ENCODE peak calls at places on chromosomes 7 and 10, in six cellular contexts. One of them, this sample, is unnamed.
A peak's percentile ranks its signal among the peaks of the same experiment; 100 is the strongest.

GRCh38 chr7:36820527-36821170 is 96.4 kb upstream of the AOAH start:
- DNase-seq in GF-D8: no peak
- DNase-seq in GM12891: no peak
- DNase-seq in T-helper 1 cell: no peak
- DNase-seq in OCI-LY7: no peak
- DNase-seq in cardiac muscle cell: no peak
- DNase-seq in this sample: no peak

GRCh38 chr7:22729180-22729579 is 2.2 kb downstream of the IL6 start:
- DNase-seq in GM12891: no peak
- DNase-seq in cardiac muscle cell: no peak
- DNase-seq in OCI-LY7: no peak
- DNase-seq in GF-D8: no peak
- DNase-seq in T-helper 1 cell: no peak
- DNase-seq in this sample: no peak

GRCh38 chr7:132255898-132256297 is 320.4 kb downstream of the PLXNA4 start:
- DNase-seq in cardiac muscle cell: peak; percentile 70
- DNase-seq in T-helper 1 cell: no peak
- DNase-seq in OCI-LY7: no peak
- DNase-seq in GF-D8: no peak
- DNase-seq in GM12891: no peak
- DNase-seq in this sample: no peak

GRCh38 chr7:52995676-52996075 is 39.8 kb upstream of the POM121L12 start:
- DNase-seq in GF-D8: no peak
- DNase-seq in GM12891: no peak
- DNase-seq in cardiac muscle cell: no peak
- DNase-seq in OCI-LY7: no peak
- DNase-seq in T-helper 1 cell: no peak
- DNase-seq in this sample: no peak

GRCh38 chr7:43583424-43584199 is 704 bp downstream of the STK17A start:
- DNase-seq in GF-D8: peak; percentile 64
- DNase-seq in GM12891: no peak
- DNase-seq in cardiac muscle cell: peak; percentile 81
- DNase-seq in T-helper 1 cell: peak; percentile 63
- DNase-seq in OCI-LY7: peak; percentile 83
- DNase-seq in this sample: peak; percentile 77

GRCh38 chr10:102358717-102359382 is 36.7 kb upstream of the NFKB2 start:
- DNase-seq in GM12891: no peak
- DNase-seq in GF-D8: no peak
- DNase-seq in T-helper 1 cell: no peak
- DNase-seq in OCI-LY7: no peak
- DNase-seq in cardiac muscle cell: no peak
- DNase-seq in this sample: no peak

GRCh38 chr7:50869108-50869716 is 86.5 kb upstream of the GRB10 start:
- DNase-seq in GF-D8: no peak
- DNase-seq in OCI-LY7: no peak
- DNase-seq in T-helper 1 cell: no peak
- DNase-seq in cardiac muscle cell: no peak
- DNase-seq in GM12891: no peak
- DNase-seq in this sample: no peak

GRCh38 chr10:95201736-95202135 is 7.7 kb downstream of the ACSM6 start:
- DNase-seq in OCI-LY7: peak; percentile 5
- DNase-seq in GM12891: no peak
- DNase-seq in GF-D8: no peak
- DNase-seq in cardiac muscle cell: no peak
- DNase-seq in T-helper 1 cell: no peak
- DNase-seq in this sample: no peak

GRCh38 chr7:98988641-98989040 is 110.3 kb downstream of the TRRAP start:
- DNase-seq in cardiac muscle cell: no peak
- DNase-seq in GF-D8: no peak
- DNase-seq in GM12891: no peak
- DNase-seq in OCI-LY7: no peak
- DNase-seq in T-helper 1 cell: no peak
- DNase-seq in this sample: no peak

GRCh38 chr7:120052884-120053382 is 220.0 kb upstream of the KCND2 start:
- DNase-seq in OCI-LY7: no peak
- DNase-seq in cardiac muscle cell: no peak
- DNase-seq in T-helper 1 cell: no peak
- DNase-seq in GM12891: no peak
- DNase-seq in GF-D8: peak; percentile 87
- DNase-seq in this sample: no peak

GRCh38 chr7:124688991-124689390 is 76.6 kb downstream of the GPR37 start:
- DNase-seq in OCI-LY7: no peak
- DNase-seq in GF-D8: no peak
- DNase-seq in cardiac muscle cell: no peak
- DNase-seq in GM12891: no peak
- DNase-seq in T-helper 1 cell: no peak
- DNase-seq in this sample: no peak

GRCh38 chr7:139660317-139661042 is 117.3 kb downstream of the HIPK2 start:
- DNase-seq in GF-D8: no peak
- DNase-seq in OCI-LY7: no peak
- DNase-seq in T-helper 1 cell: no peak
- DNase-seq in cardiac muscle cell: no peak
- DNase-seq in GM12891: no peak
- DNase-seq in this sample: peak; percentile 33

GRCh38 chr7:40986351-40986873 is 716.5 kb downstream of the INHBA start:
- DNase-seq in GM12891: no peak
- DNase-seq in OCI-LY7: no peak
- DNase-seq in T-helper 1 cell: no peak
- DNase-seq in cardiac muscle cell: no peak
- DNase-seq in GF-D8: no peak
- DNase-seq in this sample: no peak

GRCh38 chr7:36038063-36038721 is 114.9 kb upstream of the EEPD1 start:
- DNase-seq in cardiac muscle cell: no peak
- DNase-seq in GF-D8: no peak
- DNase-seq in GM12891: no peak
- DNase-seq in OCI-LY7: no peak
- DNase-seq in T-helper 1 cell: no peak
- DNase-seq in this sample: no peak

GRCh38 chr10:119872860-119873671 is 423 bp upstream of the MCMBP start:
- DNase-seq in GF-D8: peak; percentile 80
- DNase-seq in T-helper 1 cell: peak; percentile 87
- DNase-seq in GM12891: peak; percentile 78
- DNase-seq in OCI-LY7: peak; percentile 91
- DNase-seq in cardiac muscle cell: peak; percentile 90
- DNase-seq in this sample: peak; percentile 92

GRCh38 chr7:11228515-11228914 is 254.8 kb downstream of the PHF14 start:
- DNase-seq in OCI-LY7: no peak
- DNase-seq in T-helper 1 cell: no peak
- DNase-seq in GM12891: no peak
- DNase-seq in cardiac muscle cell: no peak
- DNase-seq in GF-D8: no peak
- DNase-seq in this sample: no peak

GRCh38 chr7:7330997-7331396 is 148.7 kb downstream of the C1GALT1 start:
- DNase-seq in T-helper 1 cell: no peak
- DNase-seq in GM12891: no peak
- DNase-seq in OCI-LY7: no peak
- DNase-seq in cardiac muscle cell: no peak
- DNase-seq in GF-D8: no peak
- DNase-seq in this sample: peak; percentile 15

GRCh38 chr7:128705891-128706333 is 33.2 kb upstream of the CALU start:
- DNase-seq in GF-D8: no peak
- DNase-seq in cardiac muscle cell: no peak
- DNase-seq in T-helper 1 cell: no peak
- DNase-seq in GM12891: no peak
- DNase-seq in OCI-LY7: no peak
- DNase-seq in this sample: no peak

GRCh38 chr10:104641150-104642000 is at the start of gene SORCS3:
- DNase-seq in cardiac muscle cell: peak; percentile 69
- DNase-seq in T-helper 1 cell: no peak
- DNase-seq in GF-D8: no peak
- DNase-seq in OCI-LY7: no peak
- DNase-seq in GM12891: no peak
- DNase-seq in this sample: peak; percentile 70

GRCh38 chr10:6721480-6721879 is 141.4 kb upstream of the PRKCQ start:
- DNase-seq in T-helper 1 cell: no peak
- DNase-seq in OCI-LY7: no peak
- DNase-seq in cardiac muscle cell: no peak
- DNase-seq in GF-D8: no peak
- DNase-seq in GM12891: no peak
- DNase-seq in this sample: no peak

GRCh38 chr10:22849077-22849810 is 78.6 kb upstream of the ARMC3 start:
- DNase-seq in OCI-LY7: no peak
- DNase-seq in GM12891: no peak
- DNase-seq in GF-D8: no peak
- DNase-seq in cardiac muscle cell: no peak
- DNase-seq in T-helper 1 cell: no peak
- DNase-seq in this sample: no peak

GRCh38 chr10:61140765-61141392 is 196.9 kb upstream of the RHOBTB1 start:
- DNase-seq in GF-D8: no peak
- DNase-seq in T-helper 1 cell: no peak
- DNase-seq in cardiac muscle cell: peak; percentile 50
- DNase-seq in OCI-LY7: peak; percentile 41
- DNase-seq in GM12891: no peak
- DNase-seq in this sample: peak; percentile 45

GRCh38 chr10:103653581-103654020 is 160.1 kb downstream of the NEURL1 start:
- DNase-seq in T-helper 1 cell: no peak
- DNase-seq in GM12891: no peak
- DNase-seq in OCI-LY7: no peak
- DNase-seq in GF-D8: no peak
- DNase-seq in cardiac muscle cell: no peak
- DNase-seq in this sample: peak; percentile 26

GRCh38 chr7:89401099-89401498 is 605.6 kb upstream of the TEX47 start:
- DNase-seq in cardiac muscle cell: no peak
- DNase-seq in T-helper 1 cell: no peak
- DNase-seq in OCI-LY7: no peak
- DNase-seq in GF-D8: no peak
- DNase-seq in GM12891: no peak
- DNase-seq in this sample: no peak

GRCh38 chr7:65722361-65722792 is 150.5 kb upstream of the VKORC1L1 start:
- DNase-seq in GM12891: peak; percentile 37
- DNase-seq in GF-D8: no peak
- DNase-seq in cardiac muscle cell: peak; percentile 62
- DNase-seq in T-helper 1 cell: peak; percentile 53
- DNase-seq in OCI-LY7: peak; percentile 62
- DNase-seq in this sample: peak; percentile 62

GRCh38 chr10:122128357-122128756 is 139.4 kb downstream of the TACC2 start:
- DNase-seq in GF-D8: no peak
- DNase-seq in T-helper 1 cell: no peak
- DNase-seq in OCI-LY7: no peak
- DNase-seq in cardiac muscle cell: no peak
- DNase-seq in GM12891: no peak
- DNase-seq in this sample: no peak

GRCh38 chr10:78416031-78416800 is 382.6 kb downstream of the RPS24 start:
- DNase-seq in T-helper 1 cell: no peak
- DNase-seq in cardiac muscle cell: no peak
- DNase-seq in GF-D8: no peak
- DNase-seq in OCI-LY7: no peak
- DNase-seq in GM12891: no peak
- DNase-seq in this sample: no peak

GRCh38 chr7:25391295-25391861 is 163.1 kb upstream of the NPVF start:
- DNase-seq in GF-D8: no peak
- DNase-seq in GM12891: no peak
- DNase-seq in OCI-LY7: peak; percentile 7
- DNase-seq in cardiac muscle cell: peak; percentile 29
- DNase-seq in T-helper 1 cell: no peak
- DNase-seq in this sample: peak; percentile 43

GRCh38 chr7:91266067-91266930 is 2.1 kb downstream of the FZD1 start:
- DNase-seq in cardiac muscle cell: peak; percentile 11
- DNase-seq in OCI-LY7: no peak
- DNase-seq in GF-D8: no peak
- DNase-seq in T-helper 1 cell: no peak
- DNase-seq in GM12891: no peak
- DNase-seq in this sample: peak; percentile 50

GRCh38 chr7:148944935-148945934 is 61.1 kb upstream of the EZH2 start:
- DNase-seq in OCI-LY7: no peak
- DNase-seq in GF-D8: no peak
- DNase-seq in T-helper 1 cell: no peak
- DNase-seq in GM12891: no peak
- DNase-seq in cardiac muscle cell: no peak
- DNase-seq in this sample: no peak

This sample was measured in neural progenitor cell.